ENCODE peak calls at places on chromosomes 2 and 18, in seven cellular contexts. G is stomach; M is DND-41; X is naive thymus-derived CD4-positive, alpha-beta T cell; H is left ventricle myocardium inferior; Q is CD8-positive, alpha-beta memory T cell; L is GM23248. I is an unnamed sample. For H3K27me3, the result is how much of the 10 kb centered on the place peaks cover.

GRCh38 chr2:241909769-241910168 is 40.2 kb downstream of the RTP5 start:
- DNase-seq in G (peak), M (no peak), X (no peak), H (no peak), Q (no peak), L (no peak), I (no peak)

GRCh38 chr18:44826418-44827259 is 146.0 kb downstream of the SETBP1 start:
- DNase-seq in G (peak), M (no peak), X (no peak), H (peak), Q (no peak), L (peak), I (no peak)

GRCh38 chr2:190822038-190822437 is 58.6 kb upstream of the GLS start:
- DNase-seq in G (no peak), M (no peak), X (no peak), H (no peak), Q (no peak), L (no peak), I (no peak)

GRCh38 chr2:9263388-9263787 is 56.8 kb downstream of the ASAP2 start:
- DNase-seq in G (no peak), M (no peak), X (no peak), H (peak), Q (no peak), L (peak), I (no peak)

GRCh38 chr18:54251606-54252400 is 17.5 kb upstream of the POLI start:
- DNase-seq in G (no peak), M (no peak), X (no peak), H (no peak), Q (no peak), L (no peak), I (no peak)

GRCh38 chr2:144944506-144945230 is 424.7 kb upstream of the ZEB2 start:
- DNase-seq in G (no peak), M (no peak), X (no peak), H (no peak), Q (no peak), L (peak), I (no peak)

GRCh38 chr2:201257941-201258665 is 2.2 kb upstream of the CASP8 start:
- DNase-seq in G (peak), M (peak), X (peak), H (peak), Q (peak), L (peak), I (peak)

GRCh38 chr2:169980643-169981042 is 153.4 kb downstream of the UBR3 start:
- DNase-seq in G (no peak), M (no peak), X (no peak), H (no peak), Q (no peak), L (no peak), I (no peak)

GRCh38 chr2:135636982-135637381 is 104.7 kb upstream of the UBXN4 start:
- DNase-seq in G (no peak), M (no peak), X (no peak), H (no peak), Q (no peak), L (no peak), I (no peak)

GRCh38 chr2:43905871-43906270 is 67.1 kb downstream of the ABCG8 start:
- DNase-seq in G (no peak), M (no peak), X (no peak), H (no peak), Q (no peak), L (no peak), I (no peak)

GRCh38 chr2:181576431-181576830 is 80.5 kb downstream of the CERKL start:
- DNase-seq in G (no peak), M (no peak), X (no peak), H (no peak), Q (no peak), L (no peak), I (no peak)

GRCh38 chr18:56662902-56663301 is 11.7 kb downstream of the WDR7 start:
- DNase-seq in G (no peak), M (no peak), X (no peak), H (no peak), Q (no peak), L (no peak), I (no peak)

GRCh38 chr2:121596221-121597080 is 52.8 kb downstream of the CLASP1 start:
- DNase-seq in G (no peak), M (no peak), X (peak), H (no peak), Q (no peak), L (peak), I (peak)

GRCh38 chr2:190649798-190650390 is 1.0 kb downstream of the NAB1 start:
- DNase-seq in G (no peak), M (peak), X (no peak), H (no peak), Q (no peak), L (peak), I (no peak)

GRCh38 chr2:47779416-47779790 is 3.5 kb upstream of the MSH6 start:
- DNase-seq in G (no peak), M (no peak), X (no peak), H (no peak), Q (no peak), L (no peak), I (no peak)

GRCh38 chr18:58511306-58511705 is 117.6 kb downstream of the ALPK2 start:
- DNase-seq in G (no peak), M (no peak), X (no peak), H (no peak), Q (no peak), L (no peak), I (no peak)

GRCh38 chr2:23669413-23670244 is 257.3 kb downstream of the ATAD2B start:
- DNase-seq in G (peak), M (no peak), X (no peak), H (peak), Q (no peak), L (no peak), I (no peak)

GRCh38 chr2:160679686-160680085 is 186.1 kb upstream of the RBMS1 start:
- DNase-seq in G (no peak), M (no peak), X (no peak), H (no peak), Q (no peak), L (no peak), I (no peak)

GRCh38 chr2:215269397-215270117 is 42.3 kb upstream of the ATIC start:
- DNase-seq in G (peak), M (peak), X (peak), H (peak), Q (peak), L (peak), I (peak)

GRCh38 chr2:120881981-120882788 is 146.5 kb downstream of the GLI2 start:
- DNase-seq in G (no peak), M (no peak), X (no peak), H (peak), Q (peak), L (no peak), I (no peak)

GRCh38 chr2:205427112-205427511 is 255.2 kb upstream of the NRP2 start:
- DNase-seq in G (no peak), M (no peak), X (no peak), H (no peak), Q (no peak), L (peak), I (no peak)

GRCh38 chr2:112031916-112032582 is 23.0 kb upstream of the TMEM87B start:
- DNase-seq in G (no peak), M (peak), X (no peak), H (no peak), Q (no peak), L (peak), I (no peak)

GRCh38 chr2:207251573-207252192 is 85.9 kb upstream of the KLF7 start:
- DNase-seq in G (no peak), M (no peak), X (no peak), H (no peak), Q (no peak), L (peak), I (no peak)

GRCh38 chr2:60386436-60386835 is 167.0 kb downstream of the BCL11A start:
- DNase-seq in G (no peak), M (no peak), X (no peak), H (no peak), Q (no peak), L (no peak), I (no peak)

GRCh38 chr2:28507806-28508764 is 12.2 kb downstream of the PLB1 start:
- DNase-seq in G (peak), M (no peak), X (no peak), H (no peak), Q (peak), L (no peak), I (no peak)

GRCh38 chr2:26460613-26461031 is 17.3 kb downstream of the OTOF start:
- DNase-seq in G (no peak), M (no peak), X (no peak), H (no peak), Q (peak), L (no peak), I (no peak)

GRCh38 chr2:235861383-235861782 is 306.8 kb downstream of the GBX2 start:
- DNase-seq in G (no peak), M (no peak), X (no peak), H (no peak), Q (no peak), L (no peak), I (no peak)

GRCh38 chr2:860259-860855 is 90.3 kb upstream of the SNTG2 start:
- DNase-seq in G (no peak), M (peak), X (no peak), H (no peak), Q (no peak), L (no peak), I (no peak)

GRCh38 chr2:169131587-169132512 is 62.5 kb downstream of the DHRS9 start:
- DNase-seq in G (no peak), M (no peak), X (peak), H (no peak), Q (no peak), L (peak), I (no peak)

GRCh38 chr18:11260963-11261441 is 111.6 kb upstream of the PIEZO2 start:
- DNase-seq in G (no peak), M (no peak), X (no peak), H (no peak), Q (no peak), L (no peak), I (no peak)

GRCh38 chr2:120763516-120763915 is 27.8 kb downstream of the GLI2 start:
- DNase-seq in G (no peak), M (no peak), X (no peak), H (no peak), Q (peak), L (no peak), I (no peak)

GRCh38 chr2:30456106-30456505 is 9.1 kb downstream of the LCLAT1 start:
- DNase-seq in G (no peak), M (no peak), X (no peak), H (no peak), Q (no peak), L (no peak), I (no peak)

GRCh38 chr18:50097702-50098101 is 97.2 kb downstream of the MYO5B start:
- DNase-seq in G (peak), M (no peak), X (no peak), H (no peak), Q (no peak), L (peak), I (peak)

GRCh38 chr2:70668432-70668831 is 99.6 kb downstream of the ADD2 start:
- DNase-seq in G (no peak), M (no peak), X (no peak), H (no peak), Q (no peak), L (no peak), I (no peak)

GRCh38 chr2:70574618-70575017 is 21.0 kb upstream of the TGFA start:
- DNase-seq in G (no peak), M (no peak), X (no peak), H (no peak), Q (no peak), L (no peak), I (no peak)

GRCh38 chr2:1226766-1227165 is 186.5 kb upstream of the TPO start:
- DNase-seq in G (no peak), M (no peak), X (no peak), H (no peak), Q (no peak), L (no peak), I (no peak)

GRCh38 chr2:1856481-1856880 is 112.2 kb upstream of the PXDN start:
- DNase-seq in G (no peak), M (no peak), X (no peak), H (no peak), Q (no peak), L (no peak), I (no peak)

DNA sequence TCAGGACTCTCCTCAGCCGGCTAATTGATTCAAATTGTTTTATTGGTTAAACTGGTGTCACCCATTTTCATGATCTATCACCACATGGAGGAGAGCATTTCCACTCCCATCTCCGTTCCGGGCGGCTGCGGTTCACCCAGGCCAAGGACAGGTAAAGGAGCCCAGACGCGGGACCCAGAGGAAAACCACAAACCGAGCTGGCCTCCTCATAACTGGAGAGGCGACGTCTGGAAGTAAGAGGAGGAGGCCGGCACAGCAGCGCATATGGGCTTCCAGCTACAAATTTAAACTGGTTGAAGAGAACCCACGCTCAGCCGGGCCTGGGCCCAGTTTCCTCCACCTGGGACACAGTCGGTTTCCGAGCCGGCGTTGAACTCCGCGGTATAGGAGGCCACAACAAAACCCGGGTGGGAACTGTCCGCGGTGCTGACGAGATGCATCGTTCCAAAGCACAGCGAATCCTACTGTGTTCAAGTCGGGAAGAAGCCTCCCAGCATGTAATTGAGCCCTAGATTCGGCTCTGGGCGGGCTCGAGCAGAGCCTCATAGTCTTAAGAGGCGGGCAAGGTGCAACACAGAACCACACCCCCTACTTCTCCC is 3.0 kb upstream of the SKOR2 start:
- DNase-seq in G (no peak), M (peak), X (no peak), H (peak), Q (no peak), L (peak), I (no peak)
- H3K27me3 ChIP-seq in G (half or more), M (under half), X (under half), H (half or more), Q (under half), L (under half), I (under half)

GRCh38 chr2:74496997-74497776 is 2.2 kb downstream of the LBX2 start:
- DNase-seq in G (no peak), M (no peak), X (no peak), H (no peak), Q (no peak), L (no peak), I (no peak)
- H3K27me3 ChIP-seq in G (under half), M (under half), X (under half), H (half or more), Q (under half), L (under half), I (under half)

GRCh38 chr2:209763106-209763505 is 8.5 kb upstream of the UNC80 start:
- DNase-seq in G (no peak), M (no peak), X (no peak), H (no peak), Q (no peak), L (no peak), I (no peak)
- H3K27me3 ChIP-seq in G (under half), M (under half), X (under half), H (under half), Q (under half), L (under half), I (under half)

GRCh38 chr18:25351280-25351772 is 640 bp downstream of the ZNF521 start:
- DNase-seq in G (no peak), M (no peak), X (no peak), H (no peak), Q (no peak), L (peak), I (no peak)
- H3K27me3 ChIP-seq in G (under half), M (half or more), X (under half), H (under half), Q (under half), L (under half), I (under half)

GRCh38 chr18:79600596-79600995 is 79.0 kb upstream of the CTDP1 start:
- DNase-seq in G (no peak), M (no peak), X (no peak), H (no peak), Q (no peak), L (no peak), I (no peak)

GRCh38 chr18:79598046-79598884 is 81.3 kb upstream of the CTDP1 start:
- DNase-seq in G (no peak), M (no peak), X (no peak), H (peak), Q (peak), L (no peak), I (no peak)

GRCh38 chr18:79600141-79600540 is 79.5 kb upstream of the CTDP1 start:
- DNase-seq in G (no peak), M (no peak), X (no peak), H (peak), Q (peak), L (no peak), I (no peak)

GRCh38 chr18:79598885-79599175 is 80.8 kb upstream of the CTDP1 start:
- DNase-seq in G (no peak), M (no peak), X (no peak), H (no peak), Q (peak), L (no peak), I (no peak)

DNA sequence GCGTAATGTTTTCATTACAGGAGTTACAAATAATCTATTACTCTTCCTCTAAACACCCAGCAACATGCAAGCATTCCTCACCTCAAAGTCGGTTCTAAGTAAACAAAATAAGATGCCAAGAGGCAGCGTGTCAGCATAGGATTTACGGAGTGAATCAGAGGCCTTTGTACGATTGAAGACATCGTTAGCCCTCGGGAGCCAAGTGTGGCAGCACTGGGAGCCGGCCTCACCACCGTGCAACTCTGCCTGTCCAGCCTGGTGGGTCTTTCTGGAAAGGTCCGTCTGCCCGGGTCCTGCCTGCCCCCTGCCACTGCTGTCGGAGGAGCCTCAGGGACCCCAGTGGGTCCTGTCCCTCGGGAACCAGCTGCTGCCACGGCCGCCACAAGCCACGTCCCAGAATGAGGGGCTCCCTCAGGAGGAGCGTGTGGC is 80.1 kb upstream of the CTDP1 start:
- DNase-seq in G (no peak), M (no peak), X (no peak), H (peak), Q (peak), L (peak), I (no peak)
- H3K27me3 ChIP-seq in G (under half), M (under half), X (under half), H (half or more), Q (under half), L (under half), I (under half)

GRCh38 chr2:176096986-176097819 is 2.4 kb upstream of the HOXD12 start:
- DNase-seq in G (peak), M (peak), X (peak), H (peak), Q (peak), L (peak), I (peak)
- H3K27me3 ChIP-seq in G (half or more), M (under half), X (half or more), H (half or more), Q (half or more), L (under half), I (under half)

GRCh38 chr2:176164803-176165597 is 7.9 kb downstream of the HOXD3 start:
- DNase-seq in G (no peak), M (no peak), X (no peak), H (no peak), Q (no peak), L (no peak), I (no peak)

GRCh38 chr2:176166260-176166659 is 9.2 kb downstream of the HOXD3 start:
- DNase-seq in G (no peak), M (no peak), X (no peak), H (no peak), Q (no peak), L (no peak), I (no peak)

GRCh38 chr2:176167398-176167797 is 10.3 kb downstream of the HOXD3 start:
- DNase-seq in G (no peak), M (no peak), X (no peak), H (no peak), Q (no peak), L (peak), I (no peak)

GRCh38 chr2:176164184-176164802 is 7.2 kb downstream of the HOXD3 start:
- DNase-seq in G (no peak), M (no peak), X (no peak), H (no peak), Q (no peak), L (no peak), I (no peak)

GRCh38 chr2:176165598-176166055 is 8.5 kb downstream of the HOXD3 start:
- DNase-seq in G (no peak), M (no peak), X (no peak), H (no peak), Q (no peak), L (no peak), I (no peak)
- H3K27me3 ChIP-seq in G (half or more), M (under half), X (half or more), H (half or more), Q (half or more), L (under half), I (under half)